ENCODE peak calls at places on chromosomes 16 and 17, in nine cellular contexts. Z is neuronal stem cell, O is foreskin fibroblast, D is adrenal gland, U is GM06990, F is RWPE1, G is thoracic aorta, N is NCI-H2029, L is heart left ventricle. P is an unnamed sample.
A peak's percentile ranks its signal among the peaks of the same experiment; 100 is the strongest.

GRCh38 chr16:8936421-8936820 is 27.3 kb downstream of the USP7 start:
- DNase-seq in F (peak; percentile 69), O (peak; percentile 65), Z (no peak), L (no peak), U (no peak), G (no peak), D (no peak), N (no peak), P (no peak)

GRCh38 chr17:62562656-62563055 is 64.8 kb upstream of the MRC2 start:
- DNase-seq in Z (no peak), L (no peak), F (no peak), O (peak; percentile 80), N (peak; percentile 38), G (no peak), D (peak; percentile 39), U (no peak), P (no peak)

GRCh38 chr16:88378401-88378800 is 4.4 kb upstream of the ZNF469 start:
- DNase-seq in Z (no peak), G (no peak), F (no peak), N (no peak), U (no peak), L (peak; percentile 10), D (no peak), O (no peak), P (no peak)

GRCh38 chr17:68248199-68248825 is 469 bp downstream of the AMZ2 start:
- DNase-seq in D (no peak), N (peak; percentile 17), F (peak; percentile 30), Z (no peak), L (no peak), O (peak; percentile 73), U (no peak), G (no peak), P (no peak)

GRCh38 chr17:38885044-38885727 is 15.3 kb downstream of the LASP1 start:
- DNase-seq in F (no peak), Z (no peak), G (no peak), L (no peak), O (no peak), U (no peak), N (no peak), D (no peak), P (no peak)

GRCh38 chr17:50905460-50905803 is 39.3 kb upstream of the TOB1 start:
- DNase-seq in G (no peak), Z (no peak), O (no peak), F (no peak), L (no peak), U (no peak), N (peak; percentile 16), D (no peak), P (no peak)

GRCh38 chr16:75555213-75555706 is 792 bp downstream of the TMEM231 start:
- DNase-seq in F (peak; percentile 94), Z (peak; percentile 79), G (peak; percentile 52), O (peak; percentile 97), N (no peak), L (peak; percentile 91), D (peak; percentile 85), U (no peak), P (peak; percentile 47)

GRCh38 chr16:23214796-23215195 is 32.3 kb downstream of the SCNN1G start:
- DNase-seq in F (no peak), U (no peak), D (no peak), Z (no peak), N (no peak), G (no peak), O (no peak), L (no peak), P (no peak)

GRCh38 chr17:44280383-44280782 is 12.4 kb upstream of the SLC4A1 start:
- DNase-seq in O (no peak), G (no peak), N (no peak), F (no peak), U (no peak), Z (no peak), D (no peak), L (no peak), P (no peak)

GRCh38 chr16:11224894-11225676 is 30.9 kb downstream of the SOCS1 start:
- DNase-seq in F (no peak), Z (no peak), L (peak; percentile 38), N (no peak), O (peak; percentile 23), D (no peak), U (peak; percentile 86), G (no peak), P (no peak)

GRCh38 chr16:10876799-10877341 is at the start of gene CIITA:
- DNase-seq in L (peak; percentile 77), D (peak; percentile 61), G (peak; percentile 51), Z (no peak), F (peak; percentile 87), O (peak; percentile 98), N (no peak), U (peak; percentile 80), P (peak; percentile 36)

GRCh38 chr17:10061131-10061581 is 137.2 kb downstream of the GAS7 start:
- DNase-seq in G (no peak), Z (no peak), L (peak; percentile 50), O (peak; percentile 77), U (no peak), N (no peak), F (no peak), D (no peak), P (no peak)

GRCh38 chr16:59973966-59974365 is 1239.8 kb upstream of the GOT2 start:
- DNase-seq in L (no peak), G (no peak), N (no peak), F (peak; percentile 48), U (no peak), Z (no peak), O (peak; percentile 3), D (no peak), P (no peak)

GRCh38 chr16:11583889-11584565 is 2.7 kb downstream of the LITAF start:
- DNase-seq in U (no peak), O (no peak), N (peak; percentile 49), L (no peak), G (no peak), D (no peak), F (no peak), Z (no peak), P (no peak)

GRCh38 chr17:69434164-69434579 is 19.7 kb downstream of the MAP2K6 start:
- DNase-seq in D (no peak), N (no peak), U (no peak), G (no peak), F (peak; percentile 31), L (no peak), Z (no peak), O (peak; percentile 63), P (no peak)

GRCh38 chr16:24883714-24884151 is 38.0 kb downstream of the SLC5A11 start:
- DNase-seq in G (no peak), O (no peak), Z (no peak), D (no peak), L (no peak), N (no peak), F (no peak), U (no peak), P (no peak)

GRCh38 chr17:42901535-42902229 is 1.1 kb downstream of the G6PC1 start:
- DNase-seq in N (no peak), F (no peak), L (no peak), O (no peak), U (no peak), D (no peak), Z (no peak), G (no peak), P (no peak)

GRCh38 chr17:43809121-43809520 is 23.8 kb downstream of the MPP3 start:
- DNase-seq in F (no peak), G (no peak), N (no peak), U (no peak), O (no peak), L (no peak), D (no peak), Z (no peak), P (no peak)

GRCh38 chr16:75471723-75472634 is 7.5 kb upstream of the TMEM170A start:
- DNase-seq in D (peak; percentile 63), G (no peak), L (peak; percentile 46), Z (peak; percentile 46), U (no peak), N (peak; percentile 24), F (peak; percentile 69), O (peak; percentile 80), P (peak; percentile 9)

GRCh38 chr16:85258616-85259015 is 146.3 kb upstream of the CIBAR2 start:
- DNase-seq in N (no peak), G (no peak), L (no peak), D (no peak), F (no peak), Z (no peak), U (no peak), O (peak; percentile 21), P (no peak)

GRCh38 chr17:31459716-31460115 is 68.2 kb downstream of the RAB11FIP4 start:
- DNase-seq in D (no peak), G (no peak), N (no peak), L (no peak), O (no peak), U (no peak), Z (no peak), F (no peak), P (no peak)

GRCh38 chr16:85252461-85252860 is 140.2 kb upstream of the CIBAR2 start:
- DNase-seq in D (no peak), N (no peak), O (no peak), L (no peak), F (no peak), U (no peak), Z (no peak), G (no peak), P (no peak)

GRCh38 chr16:73996624-73997339 is 299.8 kb upstream of the PSMD7 start:
- DNase-seq in L (no peak), Z (no peak), G (no peak), D (no peak), O (no peak), F (no peak), N (no peak), U (no peak), P (no peak)

GRCh38 chr17:1793447-1793806 is 31.6 kb downstream of the SERPINF1 start:
- DNase-seq in L (no peak), D (no peak), G (no peak), F (peak; percentile 38), O (no peak), N (no peak), U (no peak), Z (no peak), P (no peak)

GRCh38 chr16:85286066-85286712 is 173.9 kb upstream of the CIBAR2 start:
- DNase-seq in Z (no peak), U (no peak), L (peak; percentile 90), D (peak; percentile 86), F (no peak), G (peak; percentile 54), O (peak; percentile 88), N (no peak), P (peak; percentile 7)

GRCh38 chr17:50288306-50288705 is 14.0 kb downstream of the TMEM92 start:
- DNase-seq in Z (no peak), U (no peak), O (no peak), L (no peak), G (no peak), D (no peak), F (no peak), N (no peak), P (no peak)

GRCh38 chr17:8485491-8485890 is 49.8 kb downstream of the NDEL1 start:
- DNase-seq in U (no peak), L (no peak), F (no peak), O (no peak), N (no peak), G (no peak), Z (no peak), D (no peak), P (no peak)